ENCODE peak calls at places on chromosomes 11 and 22, in seven cellular contexts. G, A, F, T, C, O and H are unnamed samples.

GRCh38 chr11:122101625-122102291 is 14.3 kb downstream of the BLID start:
- ATAC-seq in G (peak), A (peak), F (peak), T (peak), C (peak), O (peak), H (peak)

GRCh38 chr22:17097062-17097461 is 12.3 kb downstream of the IL17RA start:
- ATAC-seq in G (no peak), A (no peak), F (no peak), T (no peak), C (no peak), O (no peak), H (no peak)

GRCh38 chr22:20213833-20214708 is 54.0 kb downstream of the RTN4R start:
- ATAC-seq in G (no peak), A (no peak), F (no peak), T (no peak), C (no peak), O (no peak), H (no peak)

GRCh38 chr11:47001666-47002285 is 65.2 kb downstream of the CSTPP1 start:
- ATAC-seq in G (no peak), A (no peak), F (no peak), T (no peak), C (no peak), O (no peak), H (no peak)

GRCh38 chr11:48354677-48355076 is 11.6 kb downstream of the OR4C5 start:
- ATAC-seq in G (no peak), A (no peak), F (no peak), T (peak), C (peak), O (no peak), H (no peak)

GRCh38 chr11:118679483-118679882 is at the start of gene TREH:
- ATAC-seq in G (no peak), A (peak), F (no peak), T (peak), C (peak), O (peak), H (peak)

GRCh38 chr11:34403431-34403830 is 35.3 kb upstream of the CAT start:
- ATAC-seq in G (no peak), A (no peak), F (no peak), T (no peak), C (no peak), O (no peak), H (no peak)

GRCh38 chr11:75308986-75309385 is 42.5 kb downstream of the ARRB1 start:
- ATAC-seq in G (no peak), A (no peak), F (no peak), T (no peak), C (no peak), O (no peak), H (no peak)

GRCh38 chr22:43128116-43128515 is 15.1 kb downstream of the MCAT start:
- ATAC-seq in G (no peak), A (no peak), F (no peak), T (no peak), C (no peak), O (no peak), H (no peak)

GRCh38 chr22:34000879-34001526 is 80.7 kb upstream of the LARGE1 start:
- ATAC-seq in G (no peak), A (no peak), F (no peak), T (no peak), C (no peak), O (no peak), H (no peak)